ENCODE peak calls at places on chromosomes 1 and 21, in six cellular contexts. One of them, this sample, is unnamed.

GRCh38 chr1:211932581-211933010 is 102.0 kb upstream of the LPGAT1 start:
- DNase-seq in breast epithelium: no peak
- DNase-seq in colonic mucosa: no peak
- DNase-seq in tibial nerve: no peak
- DNase-seq in CD8-positive, alpha-beta T cell: no peak
- DNase-seq in heart right ventricle: no peak
- DNase-seq in this sample: no peak

GRCh38 chr1:66325594-66326380 is 208.2 kb upstream of the SGIP1 start:
- DNase-seq in breast epithelium: no peak
- DNase-seq in tibial nerve: no peak
- DNase-seq in colonic mucosa: no peak
- DNase-seq in CD8-positive, alpha-beta T cell: no peak
- DNase-seq in heart right ventricle: no peak
- DNase-seq in this sample: no peak

GRCh38 chr1:154325583-154326545 is 539 bp downstream of the ATP8B2 start:
- DNase-seq in CD8-positive, alpha-beta T cell: no peak
- DNase-seq in colonic mucosa: peak; percentile 69
- DNase-seq in breast epithelium: no peak
- DNase-seq in tibial nerve: peak; percentile 81
- DNase-seq in heart right ventricle: peak; percentile 85
- DNase-seq in this sample: peak; percentile 76

GRCh38 chr1:96524100-96524499 is 197.5 kb upstream of the PTBP2 start:
- DNase-seq in heart right ventricle: no peak
- DNase-seq in CD8-positive, alpha-beta T cell: no peak
- DNase-seq in colonic mucosa: no peak
- DNase-seq in tibial nerve: no peak
- DNase-seq in breast epithelium: no peak
- DNase-seq in this sample: no peak

GRCh38 chr1:33141781-33142180 is 40.1 kb downstream of the TRIM62 start:
- DNase-seq in tibial nerve: no peak
- DNase-seq in breast epithelium: no peak
- DNase-seq in CD8-positive, alpha-beta T cell: no peak
- DNase-seq in colonic mucosa: no peak
- DNase-seq in heart right ventricle: no peak
- DNase-seq in this sample: no peak

GRCh38 chr1:158016651-158017335 is 23.3 kb downstream of the KIRREL1 start:
- DNase-seq in breast epithelium: no peak
- DNase-seq in heart right ventricle: no peak
- DNase-seq in colonic mucosa: no peak
- DNase-seq in tibial nerve: no peak
- DNase-seq in CD8-positive, alpha-beta T cell: no peak
- DNase-seq in this sample: no peak

GRCh38 chr1:47927165-47927564 is 70.0 kb downstream of the TRABD2B start:
- DNase-seq in colonic mucosa: no peak
- DNase-seq in breast epithelium: no peak
- DNase-seq in heart right ventricle: no peak
- DNase-seq in tibial nerve: no peak
- DNase-seq in CD8-positive, alpha-beta T cell: no peak
- DNase-seq in this sample: no peak

GRCh38 chr1:119768778-119769177 is at the start of gene HMGCS2:
- DNase-seq in breast epithelium: no peak
- DNase-seq in CD8-positive, alpha-beta T cell: no peak
- DNase-seq in tibial nerve: no peak
- DNase-seq in heart right ventricle: no peak
- DNase-seq in colonic mucosa: peak; percentile 90
- DNase-seq in this sample: no peak

GRCh38 chr1:38735651-38736161 is 123.9 kb downstream of the RRAGC start:
- DNase-seq in heart right ventricle: no peak
- DNase-seq in breast epithelium: no peak
- DNase-seq in tibial nerve: no peak
- DNase-seq in colonic mucosa: no peak
- DNase-seq in CD8-positive, alpha-beta T cell: no peak
- DNase-seq in this sample: no peak

GRCh38 chr1:57093122-57093521 is 127.3 kb upstream of the C8B start:
- DNase-seq in heart right ventricle: no peak
- DNase-seq in colonic mucosa: no peak
- DNase-seq in CD8-positive, alpha-beta T cell: no peak
- DNase-seq in breast epithelium: no peak
- DNase-seq in tibial nerve: no peak
- DNase-seq in this sample: no peak
- H3K4me3 ChIP-seq in heart right ventricle: no peak overlapping the region
- H3K4me3 ChIP-seq in colonic mucosa: no peak overlapping the region
- H3K4me3 ChIP-seq in CD8-positive, alpha-beta T cell: no peak overlapping the region
- H3K4me3 ChIP-seq in breast epithelium: no peak overlapping the region
- H3K4me3 ChIP-seq in tibial nerve: no peak overlapping the region
- H3K4me3 ChIP-seq in this sample: no peak overlapping the region

DNA sequence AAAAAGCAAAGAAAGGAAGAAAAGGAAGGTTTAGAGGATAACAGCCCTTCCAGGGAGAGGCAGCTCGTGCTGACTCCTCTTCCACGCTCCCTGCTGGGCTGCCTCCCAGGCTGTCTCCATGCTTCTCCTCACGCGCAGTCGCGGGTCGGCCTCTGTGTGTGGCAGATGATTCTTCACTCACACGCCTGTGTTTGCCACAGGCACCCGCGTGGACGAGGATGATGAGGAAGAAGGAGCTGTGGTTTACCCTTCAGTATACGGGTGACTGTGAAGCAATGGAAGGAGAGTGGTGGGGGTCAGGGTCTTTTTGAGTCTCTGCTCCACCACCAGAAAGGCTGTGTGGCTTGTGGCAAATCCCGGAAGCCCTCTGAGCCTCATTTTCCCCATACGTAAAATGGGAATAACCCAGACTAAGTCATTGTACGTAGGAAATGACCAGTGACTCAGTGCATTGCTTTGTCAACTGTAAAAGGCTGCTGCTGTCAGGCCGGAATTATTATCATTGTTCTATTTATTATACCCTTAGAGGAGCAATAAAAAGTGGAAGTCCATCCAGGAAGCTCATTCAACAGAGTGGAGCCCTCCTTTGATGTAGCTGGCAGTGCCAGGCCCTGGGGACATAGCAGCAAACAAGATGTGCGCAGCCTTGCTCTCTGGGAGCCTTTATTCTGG is 11.9 kb upstream of the SH2D2A start:
- DNase-seq in heart right ventricle: no peak
- DNase-seq in CD8-positive, alpha-beta T cell: no peak
- DNase-seq in tibial nerve: no peak
- DNase-seq in breast epithelium: no peak
- DNase-seq in colonic mucosa: no peak
- DNase-seq in this sample: no peak
- H3K27me3 ChIP-seq in heart right ventricle: peaks cover 7% of the 10 kb centered on the region
- H3K27me3 ChIP-seq in CD8-positive, alpha-beta T cell: no peaks in the 10 kb centered on the region
- H3K27me3 ChIP-seq in tibial nerve: peaks cover 9% of the 10 kb centered on the region
- H3K27me3 ChIP-seq in breast epithelium: no peaks in the 10 kb centered on the region
- H3K27me3 ChIP-seq in colonic mucosa: no peaks in the 10 kb centered on the region
- H3K27me3 ChIP-seq in this sample: no peaks in the 10 kb centered on the region

GRCh38 chr1:45200906-45201500 is 5.4 kb downstream of the ZSWIM5 start:
- DNase-seq in colonic mucosa: no peak
- DNase-seq in tibial nerve: no peak
- DNase-seq in breast epithelium: no peak
- DNase-seq in CD8-positive, alpha-beta T cell: no peak
- DNase-seq in heart right ventricle: no peak
- DNase-seq in this sample: no peak

GRCh38 chr1:45206808-45207624 is 611 bp upstream of the ZSWIM5 start:
- DNase-seq in CD8-positive, alpha-beta T cell: no peak
- DNase-seq in breast epithelium: no peak
- DNase-seq in tibial nerve: peak; percentile 6
- DNase-seq in colonic mucosa: peak; percentile 52
- DNase-seq in heart right ventricle: no peak
- DNase-seq in this sample: no peak

GRCh38 chr1:45205910-45206721 is at the start of gene ZSWIM5:
- DNase-seq in heart right ventricle: peak; percentile 50
- DNase-seq in colonic mucosa: peak; percentile 60
- DNase-seq in tibial nerve: peak; percentile 30
- DNase-seq in CD8-positive, alpha-beta T cell: peak; percentile 39
- DNase-seq in breast epithelium: peak; percentile 58
- DNase-seq in this sample: no peak

GRCh38 chr1:45200435-45200834 is 6.0 kb downstream of the ZSWIM5 start:
- DNase-seq in colonic mucosa: no peak
- DNase-seq in tibial nerve: no peak
- DNase-seq in CD8-positive, alpha-beta T cell: no peak
- DNase-seq in breast epithelium: no peak
- DNase-seq in heart right ventricle: no peak
- DNase-seq in this sample: no peak

DNA sequence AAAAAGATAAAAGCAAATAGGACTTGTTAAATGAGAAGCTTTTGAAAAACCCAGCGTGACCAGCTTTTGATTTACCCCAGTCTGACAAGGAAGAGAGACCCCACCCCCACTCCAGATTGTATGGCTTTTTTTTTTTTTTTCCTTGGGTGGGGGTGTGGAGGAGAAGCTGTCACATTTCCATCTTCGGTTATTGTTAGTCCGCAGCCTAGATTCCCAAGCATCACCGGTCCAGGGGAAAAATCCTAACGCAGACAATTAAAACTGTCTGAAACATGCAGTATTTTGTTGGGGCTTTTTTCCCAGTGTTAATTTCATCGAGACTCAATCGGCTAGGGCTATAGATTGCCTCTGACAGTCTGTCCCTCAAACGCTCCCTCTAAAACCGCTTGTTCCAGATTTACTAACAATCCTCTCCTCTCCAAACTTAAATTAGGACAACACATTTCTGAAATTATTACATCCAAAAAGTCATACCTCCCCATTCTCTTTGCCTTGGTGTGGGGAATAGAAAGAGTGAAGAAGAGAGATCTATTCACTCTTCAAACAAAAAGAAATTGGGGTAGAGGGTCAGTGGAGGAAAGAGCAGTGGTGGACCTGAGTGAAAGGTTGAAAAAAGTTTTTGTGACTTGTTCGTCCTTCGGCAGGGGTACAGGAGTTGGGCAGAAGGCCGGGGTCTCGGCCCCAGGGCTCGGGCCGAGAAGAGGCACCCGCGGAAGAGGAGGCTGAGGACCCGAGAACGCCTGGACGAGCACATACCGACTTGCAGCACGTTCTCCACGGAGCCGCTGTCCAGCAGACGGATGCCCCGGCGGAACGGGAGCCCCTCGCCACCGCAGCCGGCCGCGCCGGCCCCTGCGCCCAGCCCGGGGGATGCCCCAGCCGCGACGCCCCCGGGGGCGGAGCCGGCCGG is 1.1 kb downstream of the ZSWIM5 start:
- DNase-seq in heart right ventricle: peak; percentile 32
- DNase-seq in breast epithelium: no peak
- DNase-seq in CD8-positive, alpha-beta T cell: no peak
- DNase-seq in colonic mucosa: peak; percentile 57
- DNase-seq in tibial nerve: no peak
- DNase-seq in this sample: no peak
- H3K4me3 ChIP-seq in heart right ventricle: peak overlapping the region; percentile 90
- H3K4me3 ChIP-seq in breast epithelium: peak overlapping the region; percentile 74
- H3K4me3 ChIP-seq in CD8-positive, alpha-beta T cell: peak overlapping the region; percentile 58
- H3K4me3 ChIP-seq in colonic mucosa: peak overlapping the region; percentile 85
- H3K4me3 ChIP-seq in tibial nerve: peak overlapping the region; percentile 74
- H3K4me3 ChIP-seq in this sample: peak overlapping the region; percentile 46

DNA sequence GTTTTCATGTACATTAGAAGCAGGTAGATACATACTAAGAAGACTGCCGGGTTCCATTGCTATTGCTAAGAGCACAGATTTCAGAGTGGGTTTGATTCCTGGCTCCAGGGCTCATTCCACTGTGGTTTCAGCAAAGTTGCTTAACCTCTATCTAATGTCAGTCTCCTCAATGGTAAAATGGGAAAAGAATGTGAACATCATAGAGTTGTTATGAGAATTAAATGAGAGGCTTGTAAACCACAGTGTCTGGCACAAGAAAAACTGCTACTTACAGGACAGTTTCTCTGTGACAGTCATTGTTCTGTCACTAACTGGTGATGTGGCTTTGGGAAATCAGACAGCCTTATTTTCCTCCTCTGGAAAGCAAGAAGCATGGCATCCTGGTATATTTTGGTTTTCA is 10.7 kb upstream of the PLXNA2 start:
- DNase-seq in tibial nerve: no peak
- DNase-seq in heart right ventricle: no peak
- DNase-seq in colonic mucosa: no peak
- DNase-seq in CD8-positive, alpha-beta T cell: no peak
- DNase-seq in breast epithelium: no peak
- DNase-seq in this sample: no peak
- H3K27me3 ChIP-seq in tibial nerve: no peaks in the 10 kb centered on the region
- H3K27me3 ChIP-seq in heart right ventricle: no peaks in the 10 kb centered on the region
- H3K27me3 ChIP-seq in colonic mucosa: no peaks in the 10 kb centered on the region
- H3K27me3 ChIP-seq in CD8-positive, alpha-beta T cell: peaks cover 4% of the 10 kb centered on the region
- H3K27me3 ChIP-seq in breast epithelium: no peaks in the 10 kb centered on the region
- H3K27me3 ChIP-seq in this sample: no peaks in the 10 kb centered on the region

GRCh38 chr21:37896788-37897187 is 19.5 kb downstream of the KCNJ6 start:
- DNase-seq in tibial nerve: no peak
- DNase-seq in colonic mucosa: no peak
- DNase-seq in CD8-positive, alpha-beta T cell: no peak
- DNase-seq in breast epithelium: no peak
- DNase-seq in heart right ventricle: no peak
- DNase-seq in this sample: no peak

GRCh38 chr21:37886120-37886519 is 30.1 kb downstream of the KCNJ6 start:
- DNase-seq in heart right ventricle: no peak
- DNase-seq in CD8-positive, alpha-beta T cell: no peak
- DNase-seq in breast epithelium: no peak
- DNase-seq in colonic mucosa: no peak
- DNase-seq in tibial nerve: no peak
- DNase-seq in this sample: no peak

GRCh38 chr21:37886726-37887309 is 29.4 kb downstream of the KCNJ6 start:
- DNase-seq in breast epithelium: no peak
- DNase-seq in tibial nerve: no peak
- DNase-seq in colonic mucosa: no peak
- DNase-seq in CD8-positive, alpha-beta T cell: no peak
- DNase-seq in heart right ventricle: no peak
- DNase-seq in this sample: no peak

DNA sequence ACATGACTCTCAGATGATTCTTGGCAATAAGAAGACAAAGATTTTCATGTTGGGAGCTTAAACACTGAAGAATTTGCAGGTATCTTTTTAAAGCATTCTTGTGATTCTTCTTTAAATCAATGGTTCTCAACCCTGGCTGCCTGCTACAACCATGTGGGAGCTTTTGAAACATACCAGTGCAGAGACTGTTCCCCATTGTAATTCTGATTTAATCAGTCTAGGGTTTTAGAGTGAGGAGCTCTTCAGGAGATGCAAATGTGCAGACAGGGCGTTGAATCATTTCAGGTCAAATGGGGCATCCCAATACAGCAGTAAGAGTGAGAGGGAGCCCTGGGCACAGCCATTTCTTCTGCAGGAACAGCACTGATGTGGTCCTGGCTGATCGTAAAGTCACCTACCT is 24.3 kb downstream of the KCNJ6 start:
- DNase-seq in CD8-positive, alpha-beta T cell: no peak
- DNase-seq in heart right ventricle: no peak
- DNase-seq in tibial nerve: no peak
- DNase-seq in colonic mucosa: no peak
- DNase-seq in breast epithelium: no peak
- DNase-seq in this sample: no peak
- H3K4me3 ChIP-seq in CD8-positive, alpha-beta T cell: no peak overlapping the region
- H3K4me3 ChIP-seq in heart right ventricle: no peak overlapping the region
- H3K4me3 ChIP-seq in tibial nerve: no peak overlapping the region
- H3K4me3 ChIP-seq in colonic mucosa: no peak overlapping the region
- H3K4me3 ChIP-seq in breast epithelium: no peak overlapping the region
- H3K4me3 ChIP-seq in this sample: no peak overlapping the region

DNA sequence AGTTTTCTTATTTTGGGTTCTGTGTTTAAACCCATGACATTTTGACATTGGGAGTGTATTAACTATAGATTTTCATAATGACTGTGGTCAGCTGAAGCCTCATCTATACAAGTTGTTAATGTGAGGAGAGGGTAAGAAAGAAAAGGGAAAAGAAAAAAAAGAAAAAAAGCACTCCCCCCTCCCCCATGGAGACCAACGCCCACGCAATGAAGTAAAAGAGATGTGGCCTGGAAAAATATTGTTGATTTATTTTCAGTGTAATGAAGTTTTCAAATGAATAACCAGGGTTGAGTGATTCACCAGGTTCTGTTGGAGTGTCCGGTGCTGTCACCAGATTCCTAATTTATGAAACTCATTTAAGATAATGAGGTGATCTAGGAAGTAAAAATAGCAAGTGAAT is 4.7 kb downstream of the RNF220 start:
- DNase-seq in breast epithelium: no peak
- DNase-seq in heart right ventricle: no peak
- DNase-seq in CD8-positive, alpha-beta T cell: no peak
- DNase-seq in tibial nerve: no peak
- DNase-seq in colonic mucosa: no peak
- DNase-seq in this sample: no peak
- H3K27me3 ChIP-seq in breast epithelium: peaks cover 100% of the 10 kb centered on the region
- H3K27me3 ChIP-seq in heart right ventricle: peaks cover 100% of the 10 kb centered on the region
- H3K27me3 ChIP-seq in CD8-positive, alpha-beta T cell: peaks cover 29% of the 10 kb centered on the region
- H3K27me3 ChIP-seq in tibial nerve: peaks cover 100% of the 10 kb centered on the region
- H3K27me3 ChIP-seq in colonic mucosa: peaks cover 87% of the 10 kb centered on the region
- H3K27me3 ChIP-seq in this sample: peaks cover 60% of the 10 kb centered on the region

This sample was measured in right atrium auricular region.